ENCODE peak calls at places on chromosomes 13 and 19, in six cellular contexts. One of them, this sample, is unnamed.

GRCh38 chr13:43876366-43876765 is 3.2 kb downstream of the CCDC122 start:
- DNase-seq in AG04450: no peak
- DNase-seq in T-cell: no peak
- DNase-seq in pancreas: no peak
- DNase-seq in hypothalamus: no peak
- DNase-seq in activated CD4-positive, alpha-beta T cell treated with anti-CD3 and anti-CD28 coated beads, Interleukin-2, amount 50 U/mL, for 1 hour: no peak
- DNase-seq in this sample: no peak

GRCh38 chr19:40129425-40129824 is 38.7 kb upstream of the ZNF780A start:
- DNase-seq in AG04450: no peak
- DNase-seq in T-cell: no peak
- DNase-seq in pancreas: no peak
- DNase-seq in hypothalamus: no peak
- DNase-seq in activated CD4-positive, alpha-beta T cell treated with anti-CD3 and anti-CD28 coated beads, Interleukin-2, amount 50 U/mL, for 1 hour: no peak
- DNase-seq in this sample: no peak

GRCh38 chr19:55493650-55494171 is 5.5 kb downstream of the SSC5D start:
- DNase-seq in AG04450: no peak
- DNase-seq in T-cell: no peak
- DNase-seq in pancreas: no peak
- DNase-seq in hypothalamus: no peak
- DNase-seq in activated CD4-positive, alpha-beta T cell treated with anti-CD3 and anti-CD28 coated beads, Interleukin-2, amount 50 U/mL, for 1 hour: no peak
- DNase-seq in this sample: no peak

GRCh38 chr13:43835701-43836100 is 43.8 kb downstream of the CCDC122 start:
- DNase-seq in AG04450: no peak
- DNase-seq in T-cell: no peak
- DNase-seq in pancreas: no peak
- DNase-seq in hypothalamus: no peak
- DNase-seq in activated CD4-positive, alpha-beta T cell treated with anti-CD3 and anti-CD28 coated beads, Interleukin-2, amount 50 U/mL, for 1 hour: no peak
- DNase-seq in this sample: no peak

GRCh38 chr13:51924756-51925544 is 63.2 kb downstream of the CCDC70 start:
- DNase-seq in AG04450: no peak
- DNase-seq in T-cell: no peak
- DNase-seq in pancreas: no peak
- DNase-seq in hypothalamus: no peak
- DNase-seq in activated CD4-positive, alpha-beta T cell treated with anti-CD3 and anti-CD28 coated beads, Interleukin-2, amount 50 U/mL, for 1 hour: no peak
- DNase-seq in this sample: no peak

GRCh38 chr13:20492641-20493040 is 33.0 kb downstream of the CRYL1 start:
- DNase-seq in AG04450: no peak
- DNase-seq in T-cell: no peak
- DNase-seq in pancreas: no peak
- DNase-seq in hypothalamus: no peak
- DNase-seq in activated CD4-positive, alpha-beta T cell treated with anti-CD3 and anti-CD28 coated beads, Interleukin-2, amount 50 U/mL, for 1 hour: peak
- DNase-seq in this sample: peak

GRCh38 chr13:29935309-29935981 is 85.0 kb upstream of the UBL3 start:
- DNase-seq in AG04450: no peak
- DNase-seq in T-cell: peak
- DNase-seq in pancreas: no peak
- DNase-seq in hypothalamus: no peak
- DNase-seq in activated CD4-positive, alpha-beta T cell treated with anti-CD3 and anti-CD28 coated beads, Interleukin-2, amount 50 U/mL, for 1 hour: peak
- DNase-seq in this sample: peak

GRCh38 chr19:42409477-42409876 is 17.7 kb downstream of the LIPE start:
- DNase-seq in AG04450: no peak
- DNase-seq in T-cell: no peak
- DNase-seq in pancreas: peak
- DNase-seq in hypothalamus: no peak
- DNase-seq in activated CD4-positive, alpha-beta T cell treated with anti-CD3 and anti-CD28 coated beads, Interleukin-2, amount 50 U/mL, for 1 hour: no peak
- DNase-seq in this sample: no peak

GRCh38 chr13:46197299-46197975 is 14.3 kb upstream of the LRRC63 start:
- DNase-seq in AG04450: no peak
- DNase-seq in T-cell: no peak
- DNase-seq in pancreas: no peak
- DNase-seq in hypothalamus: no peak
- DNase-seq in activated CD4-positive, alpha-beta T cell treated with anti-CD3 and anti-CD28 coated beads, Interleukin-2, amount 50 U/mL, for 1 hour: no peak
- DNase-seq in this sample: no peak

GRCh38 chr13:114099191-114099590 is 33.2 kb downstream of the RASA3 start:
- DNase-seq in AG04450: peak
- DNase-seq in T-cell: no peak
- DNase-seq in pancreas: peak
- DNase-seq in hypothalamus: no peak
- DNase-seq in activated CD4-positive, alpha-beta T cell treated with anti-CD3 and anti-CD28 coated beads, Interleukin-2, amount 50 U/mL, for 1 hour: no peak
- DNase-seq in this sample: no peak

GRCh38 chr19:47257411-47258169 is 1.3 kb downstream of the CCDC9 start:
- DNase-seq in AG04450: no peak
- DNase-seq in T-cell: no peak
- DNase-seq in pancreas: no peak
- DNase-seq in hypothalamus: no peak
- DNase-seq in activated CD4-positive, alpha-beta T cell treated with anti-CD3 and anti-CD28 coated beads, Interleukin-2, amount 50 U/mL, for 1 hour: no peak
- DNase-seq in this sample: no peak

GRCh38 chr19:14786421-14786851 is 8.1 kb upstream of the ADGRE2 start:
- DNase-seq in AG04450: no peak
- DNase-seq in T-cell: peak
- DNase-seq in pancreas: no peak
- DNase-seq in hypothalamus: no peak
- DNase-seq in activated CD4-positive, alpha-beta T cell treated with anti-CD3 and anti-CD28 coated beads, Interleukin-2, amount 50 U/mL, for 1 hour: peak
- DNase-seq in this sample: no peak

GRCh38 chr13:25281193-25281936 is 5.9 kb downstream of the MTMR6 start:
- DNase-seq in AG04450: no peak
- DNase-seq in T-cell: no peak
- DNase-seq in pancreas: no peak
- DNase-seq in hypothalamus: no peak
- DNase-seq in activated CD4-positive, alpha-beta T cell treated with anti-CD3 and anti-CD28 coated beads, Interleukin-2, amount 50 U/mL, for 1 hour: no peak
- DNase-seq in this sample: no peak

GRCh38 chr19:6039541-6040225 is 61.7 kb upstream of the RANBP3 start:
- DNase-seq in AG04450: no peak
- DNase-seq in T-cell: no peak
- DNase-seq in pancreas: no peak
- DNase-seq in hypothalamus: no peak
- DNase-seq in activated CD4-positive, alpha-beta T cell treated with anti-CD3 and anti-CD28 coated beads, Interleukin-2, amount 50 U/mL, for 1 hour: no peak
- DNase-seq in this sample: no peak

This sample was measured in small intestine.